ENCODE peak calls at places on chromosome 16, in seven cellular contexts. C is psoas muscle, H is uterus, K is bronchial epithelial cell, M is mammary epithelial cell, N is BJ, G is AG04449. P is an unnamed sample.

GRCh38 chr16:87602821-87603683 is 744 bp downstream of the JPH3 start:
- DNase-seq in M (no peak), C (no peak), H (no peak), G (no peak), N (no peak), K (no peak), P (no peak)

GRCh38 chr16:386641-387156 is 4.9 kb upstream of the PGAP6 start:
- DNase-seq in C (no peak), M (no peak), G (no peak), K (no peak), H (no peak), N (no peak), P (no peak)

GRCh38 chr16:63672493-63672892 is 1449.4 kb downstream of the CDH11 start:
- DNase-seq in C (no peak), H (no peak), M (no peak), N (no peak), K (no peak), G (no peak), P (no peak)

GRCh38 chr16:66608241-66609138 is 4.0 kb downstream of the CMTM3 start:
- DNase-seq in H (peak), N (peak), K (peak), G (peak), M (peak), C (peak), P (peak)

GRCh38 chr16:16045879-16046278 is 96.5 kb downstream of the ABCC1 start:
- DNase-seq in C (no peak), G (no peak), M (no peak), H (no peak), K (no peak), N (no peak), P (no peak)

GRCh38 chr16:1275791-1276579 is 20.1 kb downstream of the TPSD1 start:
- DNase-seq in M (no peak), C (no peak), K (no peak), G (no peak), H (no peak), N (no peak), P (no peak)

GRCh38 chr16:11507350-11507749 is 79.4 kb downstream of the LITAF start:
- DNase-seq in C (no peak), G (no peak), M (no peak), K (no peak), N (no peak), H (no peak), P (no peak)

GRCh38 chr16:5709889-5710288 is 612.3 kb upstream of the EEF2KMT start:
- DNase-seq in K (no peak), H (no peak), M (no peak), N (no peak), C (no peak), G (no peak), P (no peak)

GRCh38 chr16:13436641-13437423 is 483.1 kb upstream of the ERCC4 start:
- DNase-seq in K (peak), M (peak), C (no peak), H (no peak), G (no peak), N (no peak), P (peak)

GRCh38 chr16:342455-343213 is 9.9 kb downstream of the AXIN1 start:
- DNase-seq in H (no peak), G (no peak), M (no peak), C (no peak), K (no peak), N (no peak), P (no peak)

GRCh38 chr16:83356266-83356665 is 451.5 kb upstream of the HSBP1 start:
- DNase-seq in C (no peak), N (no peak), K (peak), M (peak), H (peak), G (no peak), P (peak)

GRCh38 chr16:67461600-67462278 is 19.2 kb downstream of the ATP6V0D1 start:
- DNase-seq in H (no peak), N (no peak), G (no peak), M (no peak), K (peak), C (no peak), P (no peak)

GRCh38 chr16:86956437-86956836 is 360.8 kb downstream of the C16orf95 start:
- DNase-seq in M (no peak), C (no peak), H (no peak), G (no peak), N (no peak), K (no peak), P (no peak)

GRCh38 chr16:11330526-11331237 is 14.6 kb upstream of the RMI2 start:
- DNase-seq in H (no peak), M (no peak), G (no peak), C (no peak), K (no peak), N (no peak), P (no peak)

GRCh38 chr16:12794486-12795399 is 8.9 kb downstream of the CPPED1 start:
- DNase-seq in N (no peak), K (no peak), C (peak), H (no peak), G (no peak), M (no peak), P (no peak)

GRCh38 chr16:84735846-84736586 is 36.2 kb downstream of the USP10 start:
- DNase-seq in N (no peak), K (no peak), G (no peak), H (no peak), C (no peak), M (no peak), P (no peak)

GRCh38 chr16:85354623-85355514 is 242.6 kb upstream of the CIBAR2 start:
- DNase-seq in C (no peak), H (no peak), N (peak), K (peak), M (peak), G (peak), P (peak)

GRCh38 chr16:50152386-50152806 is 710 bp upstream of the TENT4B start:
- DNase-seq in N (no peak), C (no peak), H (peak), K (peak), M (peak), G (no peak), P (peak)
- H3K4me3 ChIP-seq in N (peak), C (peak), H (peak), K (peak), M (peak), G (peak), P (peak)

GRCh38 chr16:79543219-79543618 is 57.3 kb downstream of the MAF start:
- DNase-seq in N (no peak), H (no peak), M (no peak), C (no peak), K (no peak), G (no peak), P (no peak)
- TF ChIP-seq CTCF in N (no peak), H (no peak), M (no peak), C (no peak), K (no peak), G (no peak), P (no peak)

DNA sequence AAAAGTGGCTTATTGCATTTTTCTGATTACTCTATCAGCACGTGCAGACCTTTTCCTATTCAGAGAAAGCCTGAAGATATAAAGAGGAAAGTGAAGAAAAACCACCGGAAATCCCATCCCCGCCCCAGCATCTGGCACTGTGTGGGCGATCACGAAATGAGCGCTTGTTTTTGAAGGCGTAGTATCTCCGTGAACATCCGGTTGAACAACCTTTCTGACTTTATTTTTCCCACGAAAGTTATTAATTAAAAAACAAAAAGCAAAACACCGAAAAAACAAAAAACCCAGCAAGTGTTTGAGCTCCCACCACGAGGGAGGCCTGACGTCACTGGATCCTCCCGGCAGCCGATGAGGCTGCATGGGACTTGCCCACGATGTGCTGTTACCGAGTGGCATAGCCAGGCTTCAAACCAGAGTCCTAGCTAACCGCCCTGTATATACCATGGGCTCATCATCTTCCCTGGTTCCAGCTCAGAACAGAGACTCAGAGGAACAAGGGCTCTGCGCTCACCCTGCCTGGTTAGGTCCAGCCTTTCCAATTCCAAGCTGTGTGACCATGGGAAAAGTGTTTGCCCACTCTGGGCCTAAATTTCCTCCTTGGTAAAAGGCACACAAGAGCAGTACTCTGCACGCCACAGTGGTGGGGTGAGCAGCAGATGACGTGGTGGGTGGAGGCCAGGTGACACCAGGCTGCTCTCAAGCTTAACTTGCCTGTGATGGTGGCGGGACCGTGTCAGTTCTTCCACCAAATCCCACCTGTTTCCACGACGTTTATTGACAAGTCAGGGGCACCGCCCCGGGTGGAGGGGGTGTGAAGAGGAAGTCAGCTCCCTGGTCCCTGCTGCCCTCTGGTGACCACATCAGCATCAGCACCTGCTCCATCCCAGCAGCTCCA is 34.3 kb upstream of the IL21R start:
- DNase-seq in H (peak), K (peak), G (no peak), N (no peak), C (peak), M (peak), P (peak)
- H3K4me3 ChIP-seq in H (peak), K (no peak), G (peak), N (peak), C (peak), M (no peak), P (no peak)

DNA sequence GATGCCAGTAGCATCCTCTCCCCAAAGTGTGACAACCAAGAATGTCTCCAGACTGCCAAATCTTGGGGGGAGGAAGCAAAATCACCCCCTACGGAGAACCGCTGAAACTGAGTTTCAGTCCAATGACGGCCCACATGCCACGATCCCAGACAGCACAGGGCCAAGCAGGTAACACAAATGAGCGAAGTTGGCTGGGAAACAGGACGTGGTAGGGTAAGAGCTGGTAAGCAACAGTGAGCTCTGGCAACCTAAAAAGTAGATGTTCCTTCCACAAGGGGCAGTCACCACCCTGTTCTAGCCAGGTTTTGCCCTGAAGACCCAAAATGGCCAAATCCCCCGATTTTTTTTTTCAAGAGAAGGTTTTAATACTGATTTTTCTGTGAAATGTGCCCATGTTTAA is 25.4 kb downstream of the ZFHX3 start:
- DNase-seq in N (no peak), C (no peak), H (no peak), G (no peak), M (no peak), K (no peak), P (no peak)
- TF ChIP-seq CTCF in N (no peak), C (no peak), H (no peak), G (no peak), M (no peak), K (no peak), P (no peak)

DNA sequence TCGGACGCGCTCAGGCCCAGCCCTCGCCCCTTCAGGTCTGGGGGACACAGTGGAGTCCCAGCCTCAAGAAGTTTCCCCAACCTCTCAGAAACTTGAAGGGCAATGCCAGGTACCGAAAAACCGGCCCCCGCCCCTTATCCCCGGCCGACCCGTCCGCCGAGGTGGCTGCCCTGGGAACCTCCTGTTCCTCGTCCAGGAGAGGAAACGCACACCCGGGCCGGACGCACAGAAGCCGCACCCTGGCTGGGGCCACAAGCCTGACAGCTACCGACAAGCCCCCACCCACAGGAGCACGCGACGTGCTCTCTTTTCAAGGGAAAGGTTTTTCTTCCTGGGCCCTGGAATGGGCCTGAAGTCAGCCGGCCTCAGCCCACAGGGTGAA is 37.2 kb downstream of the CBFA2T3 start:
- DNase-seq in M (no peak), H (no peak), N (no peak), C (no peak), K (no peak), G (no peak), P (no peak)
- H3K4me3 ChIP-seq in M (no peak), H (peak), N (no peak), C (peak), K (no peak), G (no peak), P (no peak)

DNA sequence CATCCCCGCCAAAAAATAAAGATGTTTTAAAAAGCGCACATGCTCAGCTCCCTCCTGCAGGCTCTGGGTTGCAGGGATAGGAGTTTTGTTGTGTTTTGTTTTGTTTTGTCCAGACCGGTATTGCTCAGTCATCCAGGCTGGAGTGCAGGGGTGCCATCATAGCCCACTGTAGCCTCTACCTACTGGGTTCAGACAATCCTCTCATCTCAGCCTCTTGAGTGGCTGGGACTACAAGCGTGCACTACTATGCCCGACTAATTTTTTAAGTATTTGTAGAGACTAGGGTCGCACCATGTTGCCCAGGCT is 661 bp downstream of the WWOX start:
- DNase-seq in G (no peak), C (no peak), K (no peak), M (no peak), H (no peak), N (no peak), P (no peak)
- TF ChIP-seq CTCF in G (no peak), C (no peak), K (no peak), M (no peak), H (no peak), N (no peak), P (no peak)

DNA sequence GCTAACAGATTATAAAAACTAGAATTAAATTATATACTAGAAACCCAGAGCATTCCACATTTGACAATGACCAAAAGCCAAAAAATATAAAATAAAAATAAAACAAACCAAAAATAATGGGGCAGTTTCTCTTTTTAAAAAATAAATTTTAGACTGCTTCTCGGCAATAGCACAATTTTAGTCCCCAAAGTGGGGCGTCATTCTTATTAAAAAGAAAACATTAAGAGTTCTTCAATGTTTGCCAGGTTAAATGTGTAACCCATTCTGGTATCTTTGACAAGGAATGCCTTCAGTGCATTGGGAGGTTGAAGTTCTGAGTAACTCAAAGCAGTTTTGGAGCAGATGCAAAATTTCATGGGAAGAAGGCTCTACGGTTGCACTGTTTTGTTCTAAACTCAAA is 3.3 kb downstream of the MAF start:
- DNase-seq in N (no peak), H (no peak), K (no peak), G (no peak), C (no peak), M (peak), P (no peak)
- H3K4me3 ChIP-seq in N (peak), H (peak), K (peak), G (no peak), C (peak), M (peak), P (peak)

DNA sequence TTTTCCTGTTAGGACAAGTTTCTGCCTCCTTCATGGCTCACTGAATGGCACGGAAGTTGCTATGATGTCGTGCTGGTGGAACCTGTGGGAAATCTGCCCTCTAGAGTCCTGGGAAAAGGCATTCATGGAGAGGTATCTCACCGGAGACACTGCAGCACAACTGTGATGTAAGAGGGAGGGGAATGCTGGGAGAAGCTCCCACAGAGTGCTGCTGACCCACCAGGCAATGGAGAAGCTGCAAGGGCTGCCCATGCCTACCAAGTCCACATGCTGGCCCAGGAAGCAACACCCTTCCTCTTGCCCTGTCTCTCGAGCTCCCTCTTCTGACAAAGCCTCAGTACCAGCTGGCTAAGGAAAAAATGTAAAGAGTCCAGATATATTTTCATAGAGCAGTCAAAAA is 45.2 kb upstream of the SLC5A11 start:
- DNase-seq in C (no peak), H (no peak), K (peak), N (no peak), G (no peak), M (peak), P (no peak)
- TF ChIP-seq CTCF in C (no peak), H (no peak), K (peak), N (peak), G (no peak), M (peak), P (peak)

DNA sequence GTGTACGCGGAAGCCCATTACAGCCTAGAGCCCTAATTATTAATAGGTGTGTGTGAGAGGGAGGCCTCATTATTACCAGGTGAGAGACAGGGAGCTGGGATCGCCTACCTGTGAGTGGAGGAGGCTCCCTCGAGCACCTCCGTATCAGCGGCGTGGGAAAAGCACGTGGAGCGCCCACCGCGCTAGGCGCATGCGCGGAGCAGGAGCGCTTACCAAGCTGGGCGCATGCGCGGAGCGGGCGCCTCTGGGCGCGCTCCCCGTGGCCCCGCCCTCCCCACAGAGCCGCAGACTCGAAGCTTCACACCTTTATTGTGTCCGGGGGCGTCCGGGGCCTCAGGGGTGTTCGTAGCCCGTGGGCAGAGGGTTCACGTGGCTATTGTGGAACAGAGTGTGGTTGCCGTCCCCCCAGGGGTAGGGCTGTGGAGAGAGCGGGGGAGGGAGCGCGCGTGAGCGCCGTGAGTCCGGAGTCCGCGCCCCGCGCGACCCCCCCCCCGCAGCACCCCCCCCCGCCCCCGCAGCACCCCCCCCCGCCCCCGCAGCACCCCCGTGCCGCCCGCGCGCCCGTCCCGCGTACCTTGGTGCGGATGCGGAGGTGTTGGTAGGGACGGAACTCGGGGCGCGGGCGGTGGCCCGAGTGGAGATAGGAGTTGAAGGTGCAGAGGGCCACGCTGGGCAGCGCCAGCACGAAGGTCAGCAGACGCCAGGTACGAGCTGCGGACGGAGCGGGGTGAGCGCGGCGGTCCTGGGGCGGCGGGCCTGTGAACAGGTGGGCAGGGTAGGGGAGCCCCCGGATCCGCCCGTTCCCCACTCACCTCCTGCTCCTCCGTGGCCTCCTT is 501 bp downstream of the COX6A2 start:
- DNase-seq in C (peak), M (no peak), G (no peak), K (no peak), H (peak), N (no peak), P (peak)
- H3K4me3 ChIP-seq in C (peak), M (no peak), G (peak), K (peak), H (peak), N (peak), P (peak)